ENCODE peak calls at places on chromosomes 5 and 9, in five cellular contexts. One of them, this sample, is unnamed.

GRCh38 chr9:101029300-101030021 is 934 bp downstream of the PLPPR1 start:
- DNase-seq in thoracic aorta: no peak
- DNase-seq in GM13977: no peak
- DNase-seq in MCF 10A: no peak
- DNase-seq in endothelial cell of umbilical vein: no peak
- DNase-seq in this sample: no peak

GRCh38 chr9:4994166-4994890 is 9.3 kb downstream of the JAK2 start:
- DNase-seq in thoracic aorta: no peak
- DNase-seq in GM13977: no peak
- DNase-seq in MCF 10A: no peak
- DNase-seq in endothelial cell of umbilical vein: no peak
- DNase-seq in this sample: no peak

GRCh38 chr5:74240783-74241750 is 399.5 kb downstream of the ENC1 start:
- DNase-seq in thoracic aorta: no peak
- DNase-seq in GM13977: no peak
- DNase-seq in MCF 10A: peak
- DNase-seq in endothelial cell of umbilical vein: no peak
- DNase-seq in this sample: no peak

GRCh38 chr9:89496645-89497044 is 1.3 kb downstream of the SEMA4D start:
- DNase-seq in thoracic aorta: no peak
- DNase-seq in GM13977: no peak
- DNase-seq in MCF 10A: no peak
- DNase-seq in endothelial cell of umbilical vein: no peak
- DNase-seq in this sample: no peak

GRCh38 chr9:37574996-37575395 is 1.2 kb downstream of the FBXO10 start:
- DNase-seq in thoracic aorta: no peak
- DNase-seq in GM13977: no peak
- DNase-seq in MCF 10A: no peak
- DNase-seq in endothelial cell of umbilical vein: peak
- DNase-seq in this sample: no peak

GRCh38 chr9:128823903-128824406 is 5.6 kb downstream of the SPOUT1 start:
- DNase-seq in thoracic aorta: no peak
- DNase-seq in GM13977: no peak
- DNase-seq in MCF 10A: no peak
- DNase-seq in endothelial cell of umbilical vein: no peak
- DNase-seq in this sample: no peak

GRCh38 chr5:142780871-142781270 is 10.7 kb downstream of the ARHGAP26 start:
- DNase-seq in thoracic aorta: no peak
- DNase-seq in GM13977: no peak
- DNase-seq in MCF 10A: no peak
- DNase-seq in endothelial cell of umbilical vein: no peak
- DNase-seq in this sample: no peak

GRCh38 chr9:73132034-73132776 is 19.5 kb upstream of the ANXA1 start:
- DNase-seq in thoracic aorta: no peak
- DNase-seq in GM13977: peak
- DNase-seq in MCF 10A: peak
- DNase-seq in endothelial cell of umbilical vein: peak
- DNase-seq in this sample: no peak

GRCh38 chr5:112342364-112342763 is 76.7 kb downstream of the EPB41L4A start:
- DNase-seq in thoracic aorta: no peak
- DNase-seq in GM13977: no peak
- DNase-seq in MCF 10A: no peak
- DNase-seq in endothelial cell of umbilical vein: no peak
- DNase-seq in this sample: no peak

GRCh38 chr5:172771439-172772111 is 580 bp upstream of the DUSP1 start:
- DNase-seq in thoracic aorta: no peak
- DNase-seq in GM13977: peak
- DNase-seq in MCF 10A: peak
- DNase-seq in endothelial cell of umbilical vein: no peak
- DNase-seq in this sample: no peak

GRCh38 chr5:981466-981865 is 27.1 kb upstream of the NKD2 start:
- DNase-seq in thoracic aorta: no peak
- DNase-seq in GM13977: no peak
- DNase-seq in MCF 10A: no peak
- DNase-seq in endothelial cell of umbilical vein: no peak
- DNase-seq in this sample: no peak

GRCh38 chr9:27675354-27675753 is 102.1 kb upstream of the C9orf72 start:
- DNase-seq in thoracic aorta: no peak
- DNase-seq in GM13977: no peak
- DNase-seq in MCF 10A: no peak
- DNase-seq in endothelial cell of umbilical vein: no peak
- DNase-seq in this sample: no peak

GRCh38 chr5:173752636-173753035 is 135.5 kb upstream of the CPEB4 start:
- DNase-seq in thoracic aorta: no peak
- DNase-seq in GM13977: no peak
- DNase-seq in MCF 10A: no peak
- DNase-seq in endothelial cell of umbilical vein: no peak
- DNase-seq in this sample: no peak

GRCh38 chr9:9229269-9229668 is 1383.5 kb downstream of the PTPRD start:
- DNase-seq in thoracic aorta: no peak
- DNase-seq in GM13977: no peak
- DNase-seq in MCF 10A: no peak
- DNase-seq in endothelial cell of umbilical vein: no peak
- DNase-seq in this sample: no peak

GRCh38 chr5:157603333-157604190 is 28.0 kb upstream of the ADAM19 start:
- DNase-seq in thoracic aorta: no peak
- DNase-seq in GM13977: no peak
- DNase-seq in MCF 10A: peak
- DNase-seq in endothelial cell of umbilical vein: peak
- DNase-seq in this sample: no peak

GRCh38 chr9:97900738-97901565 is 21.3 kb downstream of the TRMO start:
- DNase-seq in thoracic aorta: no peak
- DNase-seq in GM13977: peak
- DNase-seq in MCF 10A: peak
- DNase-seq in endothelial cell of umbilical vein: peak
- DNase-seq in this sample: no peak

GRCh38 chr5:98769006-98769255 is 4.5 kb upstream of the RGMB start:
- DNase-seq in thoracic aorta: no peak
- DNase-seq in GM13977: peak
- DNase-seq in MCF 10A: peak
- DNase-seq in endothelial cell of umbilical vein: no peak
- DNase-seq in this sample: peak

GRCh38 chr5:128487041-128487440 is 51.0 kb downstream of the FBN2 start:
- DNase-seq in thoracic aorta: no peak
- DNase-seq in GM13977: no peak
- DNase-seq in MCF 10A: no peak
- DNase-seq in endothelial cell of umbilical vein: no peak
- DNase-seq in this sample: no peak

GRCh38 chr5:52521236-52521635 is 266.5 kb upstream of the ITGA1 start:
- DNase-seq in thoracic aorta: no peak
- DNase-seq in GM13977: no peak
- DNase-seq in MCF 10A: no peak
- DNase-seq in endothelial cell of umbilical vein: no peak
- DNase-seq in this sample: no peak

GRCh38 chr9:69325409-69326212 is 596 bp downstream of the ENTREP1 start:
- DNase-seq in thoracic aorta: no peak
- DNase-seq in GM13977: peak
- DNase-seq in MCF 10A: no peak
- DNase-seq in endothelial cell of umbilical vein: peak
- DNase-seq in this sample: no peak

GRCh38 chr5:169139381-169140125 is 161.4 kb downstream of the SLIT3 start:
- DNase-seq in thoracic aorta: no peak
- DNase-seq in GM13977: no peak
- DNase-seq in MCF 10A: no peak
- DNase-seq in endothelial cell of umbilical vein: no peak
- DNase-seq in this sample: no peak

GRCh38 chr5:143770430-143770829 is 41.5 kb upstream of the HMHB1 start:
- DNase-seq in thoracic aorta: no peak
- DNase-seq in GM13977: no peak
- DNase-seq in MCF 10A: no peak
- DNase-seq in endothelial cell of umbilical vein: no peak
- DNase-seq in this sample: no peak

GRCh38 chr5:102670224-102670836 is 84.8 kb upstream of the PAM start:
- DNase-seq in thoracic aorta: no peak
- DNase-seq in GM13977: peak
- DNase-seq in MCF 10A: peak
- DNase-seq in endothelial cell of umbilical vein: peak
- DNase-seq in this sample: no peak

GRCh38 chr5:32837211-32837610 is 126.1 kb downstream of the NPR3 start:
- DNase-seq in thoracic aorta: no peak
- DNase-seq in GM13977: no peak
- DNase-seq in MCF 10A: peak
- DNase-seq in endothelial cell of umbilical vein: no peak
- DNase-seq in this sample: no peak

GRCh38 chr5:137954131-137954879 is 65.0 kb downstream of the PKD2L2 start:
- DNase-seq in thoracic aorta: peak
- DNase-seq in GM13977: no peak
- DNase-seq in MCF 10A: peak
- DNase-seq in endothelial cell of umbilical vein: peak
- DNase-seq in this sample: no peak

GRCh38 chr5:97163360-97163764 is 19.7 kb downstream of the RIOK2 start:
- DNase-seq in thoracic aorta: no peak
- DNase-seq in GM13977: no peak
- DNase-seq in MCF 10A: peak
- DNase-seq in endothelial cell of umbilical vein: peak
- DNase-seq in this sample: no peak

DNA sequence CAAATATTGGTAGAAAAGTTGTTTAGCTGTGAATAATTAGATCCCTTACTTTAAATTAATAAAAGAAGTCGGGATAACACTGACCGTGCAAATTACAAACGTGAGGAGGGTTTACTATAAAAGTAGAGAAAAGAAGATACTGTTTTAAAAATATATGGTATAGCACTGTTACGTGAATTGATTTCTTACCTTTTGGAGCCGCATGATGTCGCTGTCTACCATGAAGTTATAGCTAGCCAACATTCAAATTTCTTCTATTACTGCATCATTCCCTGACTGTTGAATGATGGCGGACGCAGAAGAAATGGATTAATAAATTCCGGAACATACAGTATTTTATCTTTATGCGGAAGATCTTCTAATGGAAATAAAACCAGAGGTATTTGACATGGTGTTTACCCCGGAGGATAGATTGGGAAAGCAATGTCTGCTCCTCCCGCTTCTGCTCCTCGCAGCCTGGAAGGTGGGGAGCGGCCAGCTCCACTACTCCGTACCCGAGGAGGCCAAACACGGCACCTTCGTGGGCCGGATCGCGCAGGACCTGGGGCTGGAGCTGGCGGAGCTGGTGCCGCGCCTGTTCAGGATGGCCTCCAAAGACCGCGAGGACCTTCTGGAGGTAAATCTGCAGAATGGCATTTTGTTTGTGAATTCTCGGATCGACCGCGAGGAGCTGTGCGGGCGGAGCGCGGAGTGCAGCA is at the start of gene PCDHA6:
- DNase-seq in thoracic aorta: no peak
- DNase-seq in GM13977: no peak
- DNase-seq in MCF 10A: peak
- DNase-seq in endothelial cell of umbilical vein: peak
- DNase-seq in this sample: no peak
- TF ChIP-seq CTCF in thoracic aorta: no peak
- TF ChIP-seq CTCF in GM13977: no peak
- TF ChIP-seq CTCF in MCF 10A: peak
- TF ChIP-seq CTCF in endothelial cell of umbilical vein: no peak
- TF ChIP-seq CTCF in this sample: no peak

DNA sequence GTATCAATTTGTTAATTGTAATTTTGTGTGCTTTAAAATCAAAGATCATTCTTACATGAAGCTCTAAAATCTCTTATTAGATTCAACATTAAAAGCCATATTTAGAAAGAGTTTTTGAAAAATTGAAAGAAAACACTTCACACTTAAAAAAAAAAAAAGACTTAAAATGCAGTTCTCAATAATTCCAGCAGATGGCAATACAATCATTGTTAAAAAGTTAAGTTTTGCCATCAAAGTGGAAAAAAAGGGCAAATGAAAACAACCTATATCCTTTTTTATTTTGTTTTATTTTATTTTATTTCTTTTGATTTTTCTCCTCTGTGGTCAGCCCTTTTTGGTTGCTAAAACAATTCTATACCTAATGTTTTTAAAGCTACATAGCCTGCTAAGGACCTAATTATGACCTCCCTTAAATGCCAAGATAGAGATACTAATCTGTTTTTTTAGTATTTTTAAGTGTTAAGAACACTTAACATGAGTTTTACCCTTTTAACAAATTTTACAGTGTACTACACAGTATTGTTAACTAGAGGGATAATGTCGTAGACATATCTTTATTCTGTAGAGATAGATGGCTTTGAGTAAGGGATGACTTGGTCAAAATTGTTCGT is 154.2 kb upstream of the DAB2 start:
- DNase-seq in thoracic aorta: no peak
- DNase-seq in GM13977: no peak
- DNase-seq in MCF 10A: peak
- DNase-seq in endothelial cell of umbilical vein: peak
- DNase-seq in this sample: no peak
- TF ChIP-seq CTCF in thoracic aorta: peak
- TF ChIP-seq CTCF in GM13977: peak
- TF ChIP-seq CTCF in MCF 10A: peak
- TF ChIP-seq CTCF in endothelial cell of umbilical vein: peak
- TF ChIP-seq CTCF in this sample: no peak

GRCh38 chr5:176676361-176676824 is 29.1 kb downstream of the TSPAN17 start:
- DNase-seq in thoracic aorta: no peak
- DNase-seq in GM13977: peak
- DNase-seq in MCF 10A: peak
- DNase-seq in endothelial cell of umbilical vein: no peak
- DNase-seq in this sample: no peak

GRCh38 chr5:176674799-176675198 is 27.5 kb downstream of the TSPAN17 start:
- DNase-seq in thoracic aorta: no peak
- DNase-seq in GM13977: no peak
- DNase-seq in MCF 10A: no peak
- DNase-seq in endothelial cell of umbilical vein: no peak
- DNase-seq in this sample: no peak

GRCh38 chr5:176673651-176674583 is 26.6 kb downstream of the TSPAN17 start:
- DNase-seq in thoracic aorta: no peak
- DNase-seq in GM13977: no peak
- DNase-seq in MCF 10A: no peak
- DNase-seq in endothelial cell of umbilical vein: no peak
- DNase-seq in this sample: no peak

GRCh38 chr5:176677209-176677931 is 30.1 kb downstream of the TSPAN17 start:
- DNase-seq in thoracic aorta: no peak
- DNase-seq in GM13977: no peak
- DNase-seq in MCF 10A: no peak
- DNase-seq in endothelial cell of umbilical vein: no peak
- DNase-seq in this sample: no peak

GRCh38 chr5:176675676-176676360 is 28.5 kb downstream of the TSPAN17 start:
- DNase-seq in thoracic aorta: no peak
- DNase-seq in GM13977: no peak
- DNase-seq in MCF 10A: peak
- DNase-seq in endothelial cell of umbilical vein: peak
- DNase-seq in this sample: no peak
- TF ChIP-seq CTCF in thoracic aorta: no peak
- TF ChIP-seq CTCF in GM13977: no peak
- TF ChIP-seq CTCF in MCF 10A: peak
- TF ChIP-seq CTCF in endothelial cell of umbilical vein: peak
- TF ChIP-seq CTCF in this sample: no peak

DNA sequence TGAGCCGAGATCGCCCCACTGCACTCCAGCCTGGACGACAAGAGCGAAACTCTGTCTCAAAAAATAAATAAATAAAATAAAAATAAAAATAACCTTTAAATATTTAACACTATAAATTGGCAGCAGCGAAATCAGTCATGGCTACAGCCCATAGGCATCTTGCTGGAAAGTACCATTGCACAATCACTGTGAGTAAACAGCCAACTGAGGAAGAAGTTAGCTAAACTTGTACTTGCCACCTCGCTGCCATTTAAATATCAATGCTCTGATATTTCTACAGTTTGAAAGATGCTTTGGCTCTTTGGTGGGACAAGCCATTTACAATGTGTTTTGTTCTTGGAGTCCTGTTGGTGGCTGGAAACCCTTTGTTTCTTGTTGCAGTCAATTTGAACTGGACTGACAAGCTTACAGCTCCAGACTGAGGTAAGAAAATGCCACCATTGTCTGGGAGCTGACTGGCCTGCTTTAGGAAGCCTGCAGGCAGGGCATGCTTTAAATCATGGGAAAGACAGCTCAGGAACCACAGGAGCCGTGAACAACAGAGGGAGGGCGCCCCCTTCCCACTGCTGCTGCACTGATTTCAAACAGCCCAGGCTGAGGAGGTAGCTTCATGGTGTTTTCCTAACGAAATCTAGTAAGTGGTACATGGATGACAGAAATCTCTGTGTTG is 322.8 kb upstream of the RFX3 start:
- DNase-seq in thoracic aorta: no peak
- DNase-seq in GM13977: no peak
- DNase-seq in MCF 10A: peak
- DNase-seq in endothelial cell of umbilical vein: peak
- DNase-seq in this sample: no peak
- TF ChIP-seq CTCF in thoracic aorta: no peak
- TF ChIP-seq CTCF in GM13977: peak
- TF ChIP-seq CTCF in MCF 10A: no peak
- TF ChIP-seq CTCF in endothelial cell of umbilical vein: no peak
- TF ChIP-seq CTCF in this sample: no peak

This sample was measured in omental fat pad.